ENCODE peak calls at places on chromosomes 16 and 17, in six cellular contexts. Y is stimulated activated CD4-positive, alpha-beta T cell treated with anti-CD3 and anti-CD28 coated beads, Interleukin-15, amount 100 ng/mL, for 1 hour; I is B cell; Q is mucosa of descending colon; M is posterior vena cava; X is left colon. N is an unnamed sample.

GRCh38 chr16:23171234-23171948 is 11.2 kb upstream of the SCNN1G start:
- DNase-seq in Y (no peak), I (no peak), Q (no peak), M (no peak), X (no peak), N (no peak)

GRCh38 chr17:36534881-36535668 is at the start of gene PIGW:
- DNase-seq in Y (peak), I (peak), Q (peak), M (peak), X (peak), N (peak)

GRCh38 chr17:49259663-49260010 is 29.1 kb upstream of the PHOSPHO1 start:
- DNase-seq in Y (no peak), I (no peak), Q (no peak), M (no peak), X (no peak), N (no peak)

GRCh38 chr17:64343833-64344637 is 46.6 kb downstream of the PECAM1 start:
- DNase-seq in Y (no peak), I (no peak), Q (peak), M (peak), X (peak), N (no peak)

GRCh38 chr16:85286066-85286712 is 173.9 kb upstream of the CIBAR2 start:
- DNase-seq in Y (no peak), I (no peak), Q (no peak), M (peak), X (peak), N (no peak)

GRCh38 chr16:49283376-49284049 is 1.9 kb upstream of the CBLN1 start:
- DNase-seq in Y (no peak), I (no peak), Q (no peak), M (no peak), X (no peak), N (no peak)

GRCh38 chr16:29029168-29029994 is 44.5 kb downstream of the LAT start:
- DNase-seq in Y (peak), I (no peak), Q (no peak), M (peak), X (no peak), N (no peak)

GRCh38 chr16:77788196-77789084 is at the start of gene VAT1L:
- DNase-seq in Y (no peak), I (peak), Q (peak), M (peak), X (no peak), N (no peak)

GRCh38 chr17:57308543-57309186 is 52.3 kb downstream of the MSI2 start:
- DNase-seq in Y (no peak), I (no peak), Q (no peak), M (no peak), X (no peak), N (no peak)

GRCh38 chr16:89383095-89384003 is 107.0 kb downstream of the ANKRD11 start:
- DNase-seq in Y (no peak), I (no peak), Q (peak), M (no peak), X (peak), N (no peak)

GRCh38 chr16:26665166-26665939 is 401.4 kb upstream of the C16orf82 start:
- DNase-seq in Y (no peak), I (no peak), Q (no peak), M (no peak), X (no peak), N (no peak)

GRCh38 chr16:77866769-77867168 is 78.4 kb downstream of the VAT1L start:
- DNase-seq in Y (no peak), I (no peak), Q (no peak), M (no peak), X (no peak), N (no peak)

GRCh38 chr17:78915872-78916632 is 9.1 kb downstream of the TIMP2 start:
- DNase-seq in Y (no peak), I (no peak), Q (peak), M (no peak), X (peak), N (no peak)

GRCh38 chr16:53519417-53520091 is 16.5 kb upstream of the AKTIP start:
- DNase-seq in Y (no peak), I (no peak), Q (no peak), M (no peak), X (no peak), N (no peak)

GRCh38 chr16:86158688-86159360 is 259.9 kb downstream of the IRF8 start:
- DNase-seq in Y (no peak), I (no peak), Q (no peak), M (no peak), X (no peak), N (no peak)

GRCh38 chr16:4404247-4404966 is 12.0 kb downstream of the CORO7 start:
- DNase-seq in Y (peak), I (peak), Q (peak), M (no peak), X (no peak), N (no peak)

N was measured in CMK.